ENCODE peak calls at places on chromosomes 2 and 18, in ten cellular contexts. Q is tibial artery; Y is transverse colon; S is CD8-positive, alpha-beta T cell; V is upper lobe of right lung; J is cardiac muscle cell; I is PC-3; O is A673; F is IMR-90; K is GM12878. A is an unnamed sample.

GRCh38 chr2:224381913-224382647 is 19.8 kb downstream of the FAM124B start:
- DNase-seq in Q (no peak), I (peak; percentile 59), Y (no peak), O (no peak), J (peak; percentile 52), S (no peak), K (no peak), V (no peak), F (no peak), A (no peak)

GRCh38 chr18:58727776-58728500 is 56.7 kb downstream of the MALT1 start:
- DNase-seq in F (peak; percentile 56), K (no peak), I (no peak), Y (no peak), V (no peak), Q (no peak), J (peak; percentile 21), O (peak; percentile 45), S (no peak), A (no peak)

GRCh38 chr2:175233135-175233719 is 51.7 kb upstream of the ATP5MC3 start:
- DNase-seq in K (no peak), Q (no peak), F (peak; percentile 89), O (peak; percentile 58), S (no peak), I (peak; percentile 90), J (peak; percentile 67), Y (no peak), V (no peak), A (no peak)

GRCh38 chr2:178485356-178485755 is 5.1 kb downstream of the PLEKHA3 start:
- DNase-seq in F (no peak), J (peak; percentile 24), S (no peak), Q (no peak), I (no peak), O (no peak), V (no peak), Y (no peak), K (no peak), A (no peak)

GRCh38 chr2:45178854-45179253 is 169.6 kb upstream of the SIX2 start:
- DNase-seq in I (peak; percentile 36), F (peak; percentile 60), K (no peak), J (peak; percentile 43), O (no peak), S (no peak), Y (no peak), Q (no peak), V (no peak), A (no peak)

GRCh38 chr2:232689152-232689910 is 7.8 kb upstream of the GIGYF2 start:
- DNase-seq in I (no peak), S (no peak), Y (peak; percentile 20), K (no peak), F (peak; percentile 40), V (peak; percentile 60), J (peak; percentile 73), Q (peak; percentile 54), O (peak; percentile 48), A (peak; percentile 67)

GRCh38 chr2:84965192-84965516 is 5.8 kb upstream of the KCMF1 start:
- DNase-seq in S (no peak), K (no peak), I (no peak), Q (no peak), V (no peak), O (no peak), Y (no peak), F (no peak), J (no peak), A (no peak)

GRCh38 chr2:26049641-26050040 is 15.8 kb downstream of the RAB10 start:
- DNase-seq in F (no peak), V (no peak), O (no peak), J (no peak), I (no peak), Q (no peak), Y (no peak), S (no peak), K (no peak), A (no peak)

GRCh38 chr2:128316777-128317185 is 1.9 kb downstream of the HS6ST1 start:
- DNase-seq in O (no peak), J (no peak), Y (no peak), F (no peak), S (no peak), V (peak; percentile 61), K (no peak), I (no peak), Q (peak; percentile 59), A (no peak)

GRCh38 chr18:55862693-55863485 is 274.9 kb upstream of the TCF4 start:
- DNase-seq in V (no peak), Y (no peak), K (no peak), Q (no peak), O (no peak), S (no peak), J (no peak), I (no peak), F (no peak), A (no peak)

GRCh38 chr18:55858661-55859111 is 270.7 kb upstream of the TCF4 start:
- DNase-seq in S (no peak), I (no peak), Q (no peak), O (peak; percentile 81), J (peak; percentile 31), V (no peak), K (no peak), Y (no peak), F (no peak), A (no peak)

GRCh38 chr18:55863876-55864275 is 275.9 kb upstream of the TCF4 start:
- DNase-seq in O (peak; percentile 87), I (no peak), S (no peak), Q (no peak), Y (no peak), F (peak; percentile 40), J (peak; percentile 52), K (no peak), V (no peak), A (no peak)

GRCh38 chr18:55859116-55859515 is 271.1 kb upstream of the TCF4 start:
- DNase-seq in K (no peak), O (no peak), S (no peak), V (no peak), F (no peak), J (no peak), Q (no peak), Y (no peak), I (no peak), A (no peak)

GRCh38 chr18:55861266-55861665 is 273.3 kb upstream of the TCF4 start:
- DNase-seq in F (peak; percentile 60), S (no peak), V (no peak), K (no peak), Q (no peak), J (peak; percentile 70), Y (no peak), O (peak; percentile 71), I (peak; percentile 69), A (peak; percentile 22)
- TF ChIP-seq CTCF in F (peak; percentile 54), S (no peak), V (peak; percentile 32), K (no peak), Q (no peak), J (peak; percentile 64), Y (no peak), O (peak; percentile 80), I (peak; percentile 77), A (peak; percentile 66)

GRCh38 chr2:215382480-215382879 is 53.4 kb downstream of the FN1 start:
- DNase-seq in Q (no peak), V (no peak), F (no peak), Y (no peak), O (no peak), S (no peak), K (no peak), I (no peak), J (no peak), A (no peak)
- H3K36me3 ChIP-seq in Q (peaks cover 88% of the 10 kb centered on the region), V (peaks cover 81% of the 10 kb centered on the region), F (peaks cover 72% of the 10 kb centered on the region), Y (peaks cover 10% of the 10 kb centered on the region), O (peaks cover 96% of the 10 kb centered on the region), S (no peaks in the 10 kb centered on the region), K (no peaks in the 10 kb centered on the region), I (peaks cover 46% of the 10 kb centered on the region), J (peaks cover 49% of the 10 kb centered on the region), A (no peaks in the 10 kb centered on the region)

GRCh38 chr2:153479527-153479926 is 965 bp upstream of the RPRM start:
- DNase-seq in Q (no peak), K (no peak), S (no peak), I (peak; percentile 54), J (no peak), F (no peak), Y (no peak), O (no peak), V (no peak), A (no peak)

GRCh38 chr2:153478289-153479261 is at the start of gene RPRM:
- DNase-seq in K (no peak), I (peak; percentile 72), V (peak; percentile 90), Q (peak; percentile 81), F (peak; percentile 37), J (peak; percentile 73), S (peak; percentile 38), Y (peak; percentile 66), O (peak; percentile 71), A (peak; percentile 64)

GRCh38 chr2:153477641-153478288 is 797 bp downstream of the RPRM start:
- DNase-seq in Y (no peak), O (no peak), Q (no peak), I (no peak), K (no peak), V (no peak), F (no peak), J (no peak), S (no peak), A (no peak)

GRCh38 chr2:153476491-153477095 is 2.0 kb downstream of the RPRM start:
- DNase-seq in F (no peak), S (no peak), Y (no peak), O (no peak), K (no peak), V (no peak), J (no peak), Q (no peak), I (no peak), A (no peak)

DNA sequence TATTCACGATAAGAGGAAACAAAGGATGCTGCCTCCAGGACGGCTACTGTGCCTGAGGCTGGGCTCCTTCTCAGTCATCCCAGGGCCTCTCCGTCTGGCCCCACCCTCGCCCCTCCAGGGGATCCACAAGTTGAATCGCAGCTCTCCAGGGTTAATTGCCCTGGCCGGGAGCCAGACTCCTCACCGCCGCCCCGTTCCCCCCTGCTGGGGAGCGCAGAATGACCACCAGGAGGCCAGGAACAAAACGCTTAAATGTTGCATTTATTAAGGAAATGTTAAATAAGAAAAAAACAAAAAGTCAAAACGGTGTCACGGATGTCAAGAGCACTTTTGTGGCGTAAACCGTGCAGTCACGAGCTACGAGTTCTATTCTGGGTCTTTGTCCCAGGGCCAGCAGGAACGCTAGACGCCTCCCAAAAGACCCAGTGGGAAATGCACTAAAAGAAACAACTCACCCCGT is 1.4 kb downstream of the RPRM start:
- DNase-seq in I (no peak), V (no peak), F (no peak), S (no peak), Q (peak; percentile 62), K (no peak), O (peak; percentile 46), J (no peak), Y (no peak), A (peak; percentile 12)
- TF ChIP-seq CTCF in I (peak; percentile 33), V (peak; percentile 7), F (no peak), S (no peak), Q (no peak), K (no peak), O (no peak), J (no peak), Y (no peak), A (peak; percentile 11)

DNA sequence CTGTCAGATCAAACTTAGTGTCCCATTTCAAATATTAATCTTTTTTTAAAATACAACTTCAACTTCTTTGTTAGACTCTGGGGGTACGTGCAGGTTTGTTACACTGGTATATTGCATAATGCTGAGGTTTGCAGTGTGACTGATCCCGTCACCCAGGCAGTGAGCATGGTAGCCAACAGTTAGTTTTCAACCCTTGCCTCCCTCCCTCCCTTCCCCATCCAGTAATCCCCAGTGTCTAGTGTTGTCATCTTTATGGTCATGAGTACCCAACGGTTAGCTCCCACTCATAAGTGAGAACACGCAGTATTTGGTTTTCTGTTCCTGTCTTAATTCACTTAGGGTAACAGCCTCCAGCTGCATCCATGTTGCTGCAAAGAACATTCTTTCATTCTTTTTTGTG is 23.9 kb downstream of the NOL10 start:
- DNase-seq in Y (no peak), J (no peak), K (no peak), F (no peak), I (no peak), Q (no peak), O (no peak), S (no peak), V (no peak), A (no peak)
- H3K36me3 ChIP-seq in Y (peaks cover 34% of the 10 kb centered on the region), J (peaks cover 20% of the 10 kb centered on the region), K (no peaks in the 10 kb centered on the region), F (peaks cover 9% of the 10 kb centered on the region), I (peaks cover 43% of the 10 kb centered on the region), Q (peaks cover 64% of the 10 kb centered on the region), O (peaks cover 38% of the 10 kb centered on the region), S (peaks cover 5% of the 10 kb centered on the region), V (peaks cover 55% of the 10 kb centered on the region), A (peaks cover 42% of the 10 kb centered on the region)